ENCODE peak calls at places on chromosomes 7 and 10, in eight cellular contexts. One of them, this sample, is unnamed.

GRCh38 chr7:27154901-27155815 is 1.3 kb downstream of the HOXA7 start:
- DNase-seq in stimulated activated CD8-positive, alpha-beta memory T cell treated with anti-CD3 and anti-CD28 coated beads, Interleukin-15, amount 100 ng/mL, for 1 hour: no peak
- DNase-seq in pancreas: no peak
- DNase-seq in stimulated activated CD4-positive, alpha-beta T cell treated with anti-CD3 and anti-CD28 coated beads, Interleukin-2, amount 100 ng/mL, for 48 hours: no peak
- DNase-seq in amygdala: no peak
- DNase-seq in HL-60: no peak
- DNase-seq in A172: no peak
- DNase-seq in activated T-cell treated with anti-CD3 and anti-CD28 coated beads, Interleukin-2, amount 50 U/mL, for 4 hours: peak; percentile 57
- DNase-seq in this sample: no peak

GRCh38 chr7:109529712-109530111 is 960.0 kb downstream of the DNAJB9 start:
- DNase-seq in A172: no peak
- DNase-seq in stimulated activated CD8-positive, alpha-beta memory T cell treated with anti-CD3 and anti-CD28 coated beads, Interleukin-15, amount 100 ng/mL, for 1 hour: no peak
- DNase-seq in HL-60: no peak
- DNase-seq in amygdala: no peak
- DNase-seq in activated T-cell treated with anti-CD3 and anti-CD28 coated beads, Interleukin-2, amount 50 U/mL, for 4 hours: no peak
- DNase-seq in pancreas: no peak
- DNase-seq in stimulated activated CD4-positive, alpha-beta T cell treated with anti-CD3 and anti-CD28 coated beads, Interleukin-2, amount 100 ng/mL, for 48 hours: no peak
- DNase-seq in this sample: no peak

GRCh38 chr7:6409091-6409490 is 38.7 kb downstream of the DAGLB start:
- DNase-seq in amygdala: no peak
- DNase-seq in pancreas: no peak
- DNase-seq in activated T-cell treated with anti-CD3 and anti-CD28 coated beads, Interleukin-2, amount 50 U/mL, for 4 hours: no peak
- DNase-seq in HL-60: no peak
- DNase-seq in stimulated activated CD8-positive, alpha-beta memory T cell treated with anti-CD3 and anti-CD28 coated beads, Interleukin-15, amount 100 ng/mL, for 1 hour: no peak
- DNase-seq in stimulated activated CD4-positive, alpha-beta T cell treated with anti-CD3 and anti-CD28 coated beads, Interleukin-2, amount 100 ng/mL, for 48 hours: no peak
- DNase-seq in A172: no peak
- DNase-seq in this sample: no peak

GRCh38 chr10:10508241-10508640 is 509.4 kb upstream of the CELF2 start:
- DNase-seq in HL-60: no peak
- DNase-seq in amygdala: no peak
- DNase-seq in activated T-cell treated with anti-CD3 and anti-CD28 coated beads, Interleukin-2, amount 50 U/mL, for 4 hours: no peak
- DNase-seq in pancreas: no peak
- DNase-seq in A172: no peak
- DNase-seq in stimulated activated CD8-positive, alpha-beta memory T cell treated with anti-CD3 and anti-CD28 coated beads, Interleukin-15, amount 100 ng/mL, for 1 hour: no peak
- DNase-seq in stimulated activated CD4-positive, alpha-beta T cell treated with anti-CD3 and anti-CD28 coated beads, Interleukin-2, amount 100 ng/mL, for 48 hours: no peak
- DNase-seq in this sample: no peak

GRCh38 chr10:85927952-85928677 is 438.5 kb downstream of the GRID1 start:
- DNase-seq in stimulated activated CD4-positive, alpha-beta T cell treated with anti-CD3 and anti-CD28 coated beads, Interleukin-2, amount 100 ng/mL, for 48 hours: no peak
- DNase-seq in pancreas: no peak
- DNase-seq in stimulated activated CD8-positive, alpha-beta memory T cell treated with anti-CD3 and anti-CD28 coated beads, Interleukin-15, amount 100 ng/mL, for 1 hour: no peak
- DNase-seq in amygdala: no peak
- DNase-seq in A172: peak; percentile 54
- DNase-seq in activated T-cell treated with anti-CD3 and anti-CD28 coated beads, Interleukin-2, amount 50 U/mL, for 4 hours: no peak
- DNase-seq in HL-60: no peak
- DNase-seq in this sample: peak; percentile 54

GRCh38 chr10:131694963-131695813 is 205.6 kb upstream of the PPP2R2D start:
- DNase-seq in stimulated activated CD8-positive, alpha-beta memory T cell treated with anti-CD3 and anti-CD28 coated beads, Interleukin-15, amount 100 ng/mL, for 1 hour: no peak
- DNase-seq in A172: no peak
- DNase-seq in activated T-cell treated with anti-CD3 and anti-CD28 coated beads, Interleukin-2, amount 50 U/mL, for 4 hours: no peak
- DNase-seq in amygdala: no peak
- DNase-seq in pancreas: no peak
- DNase-seq in stimulated activated CD4-positive, alpha-beta T cell treated with anti-CD3 and anti-CD28 coated beads, Interleukin-2, amount 100 ng/mL, for 48 hours: no peak
- DNase-seq in HL-60: no peak
- DNase-seq in this sample: no peak

GRCh38 chr10:3895045-3895609 is 110.1 kb upstream of the KLF6 start:
- DNase-seq in A172: peak; percentile 64
- DNase-seq in stimulated activated CD8-positive, alpha-beta memory T cell treated with anti-CD3 and anti-CD28 coated beads, Interleukin-15, amount 100 ng/mL, for 1 hour: no peak
- DNase-seq in HL-60: no peak
- DNase-seq in pancreas: no peak
- DNase-seq in stimulated activated CD4-positive, alpha-beta T cell treated with anti-CD3 and anti-CD28 coated beads, Interleukin-2, amount 100 ng/mL, for 48 hours: no peak
- DNase-seq in amygdala: no peak
- DNase-seq in activated T-cell treated with anti-CD3 and anti-CD28 coated beads, Interleukin-2, amount 50 U/mL, for 4 hours: no peak
- DNase-seq in this sample: no peak

GRCh38 chr7:64603271-64603670 is 40.4 kb upstream of the ZNF680 start:
- DNase-seq in stimulated activated CD8-positive, alpha-beta memory T cell treated with anti-CD3 and anti-CD28 coated beads, Interleukin-15, amount 100 ng/mL, for 1 hour: no peak
- DNase-seq in A172: no peak
- DNase-seq in amygdala: no peak
- DNase-seq in stimulated activated CD4-positive, alpha-beta T cell treated with anti-CD3 and anti-CD28 coated beads, Interleukin-2, amount 100 ng/mL, for 48 hours: no peak
- DNase-seq in pancreas: no peak
- DNase-seq in HL-60: no peak
- DNase-seq in activated T-cell treated with anti-CD3 and anti-CD28 coated beads, Interleukin-2, amount 50 U/mL, for 4 hours: no peak
- DNase-seq in this sample: no peak

GRCh38 chr7:17618652-17618974 is 320.2 kb downstream of the AHR start:
- DNase-seq in stimulated activated CD8-positive, alpha-beta memory T cell treated with anti-CD3 and anti-CD28 coated beads, Interleukin-15, amount 100 ng/mL, for 1 hour: no peak
- DNase-seq in stimulated activated CD4-positive, alpha-beta T cell treated with anti-CD3 and anti-CD28 coated beads, Interleukin-2, amount 100 ng/mL, for 48 hours: no peak
- DNase-seq in HL-60: no peak
- DNase-seq in amygdala: no peak
- DNase-seq in A172: no peak
- DNase-seq in activated T-cell treated with anti-CD3 and anti-CD28 coated beads, Interleukin-2, amount 50 U/mL, for 4 hours: no peak
- DNase-seq in pancreas: no peak
- DNase-seq in this sample: no peak

GRCh38 chr7:50981743-50982142 is 199.0 kb upstream of the GRB10 start:
- DNase-seq in pancreas: no peak
- DNase-seq in stimulated activated CD4-positive, alpha-beta T cell treated with anti-CD3 and anti-CD28 coated beads, Interleukin-2, amount 100 ng/mL, for 48 hours: no peak
- DNase-seq in activated T-cell treated with anti-CD3 and anti-CD28 coated beads, Interleukin-2, amount 50 U/mL, for 4 hours: no peak
- DNase-seq in stimulated activated CD8-positive, alpha-beta memory T cell treated with anti-CD3 and anti-CD28 coated beads, Interleukin-15, amount 100 ng/mL, for 1 hour: no peak
- DNase-seq in amygdala: no peak
- DNase-seq in A172: no peak
- DNase-seq in HL-60: no peak
- DNase-seq in this sample: no peak

GRCh38 chr7:150898475-150899011 is 46.2 kb downstream of the AOC1 start:
- DNase-seq in stimulated activated CD8-positive, alpha-beta memory T cell treated with anti-CD3 and anti-CD28 coated beads, Interleukin-15, amount 100 ng/mL, for 1 hour: peak; percentile 65
- DNase-seq in pancreas: peak; percentile 61
- DNase-seq in stimulated activated CD4-positive, alpha-beta T cell treated with anti-CD3 and anti-CD28 coated beads, Interleukin-2, amount 100 ng/mL, for 48 hours: peak; percentile 81
- DNase-seq in HL-60: peak; percentile 26
- DNase-seq in activated T-cell treated with anti-CD3 and anti-CD28 coated beads, Interleukin-2, amount 50 U/mL, for 4 hours: peak; percentile 79
- DNase-seq in A172: peak; percentile 45
- DNase-seq in amygdala: peak; percentile 55
- DNase-seq in this sample: peak; percentile 30

GRCh38 chr7:289756-290553 is at the start of gene FOXL3:
- DNase-seq in stimulated activated CD4-positive, alpha-beta T cell treated with anti-CD3 and anti-CD28 coated beads, Interleukin-2, amount 100 ng/mL, for 48 hours: no peak
- DNase-seq in amygdala: no peak
- DNase-seq in pancreas: no peak
- DNase-seq in HL-60: no peak
- DNase-seq in activated T-cell treated with anti-CD3 and anti-CD28 coated beads, Interleukin-2, amount 50 U/mL, for 4 hours: no peak
- DNase-seq in stimulated activated CD8-positive, alpha-beta memory T cell treated with anti-CD3 and anti-CD28 coated beads, Interleukin-15, amount 100 ng/mL, for 1 hour: no peak
- DNase-seq in A172: no peak
- DNase-seq in this sample: no peak

GRCh38 chr10:71066600-71066999 is 145.8 kb upstream of the UNC5B start:
- DNase-seq in stimulated activated CD4-positive, alpha-beta T cell treated with anti-CD3 and anti-CD28 coated beads, Interleukin-2, amount 100 ng/mL, for 48 hours: no peak
- DNase-seq in stimulated activated CD8-positive, alpha-beta memory T cell treated with anti-CD3 and anti-CD28 coated beads, Interleukin-15, amount 100 ng/mL, for 1 hour: no peak
- DNase-seq in activated T-cell treated with anti-CD3 and anti-CD28 coated beads, Interleukin-2, amount 50 U/mL, for 4 hours: no peak
- DNase-seq in pancreas: no peak
- DNase-seq in HL-60: no peak
- DNase-seq in amygdala: no peak
- DNase-seq in A172: no peak
- DNase-seq in this sample: no peak

GRCh38 chr7:91287685-91288084 is 23.5 kb downstream of the FZD1 start:
- DNase-seq in stimulated activated CD8-positive, alpha-beta memory T cell treated with anti-CD3 and anti-CD28 coated beads, Interleukin-15, amount 100 ng/mL, for 1 hour: no peak
- DNase-seq in stimulated activated CD4-positive, alpha-beta T cell treated with anti-CD3 and anti-CD28 coated beads, Interleukin-2, amount 100 ng/mL, for 48 hours: no peak
- DNase-seq in amygdala: no peak
- DNase-seq in HL-60: no peak
- DNase-seq in pancreas: no peak
- DNase-seq in activated T-cell treated with anti-CD3 and anti-CD28 coated beads, Interleukin-2, amount 50 U/mL, for 4 hours: no peak
- DNase-seq in A172: no peak
- DNase-seq in this sample: no peak

GRCh38 chr7:22702516-22702915 is 24.5 kb upstream of the IL6 start:
- DNase-seq in activated T-cell treated with anti-CD3 and anti-CD28 coated beads, Interleukin-2, amount 50 U/mL, for 4 hours: no peak
- DNase-seq in stimulated activated CD8-positive, alpha-beta memory T cell treated with anti-CD3 and anti-CD28 coated beads, Interleukin-15, amount 100 ng/mL, for 1 hour: no peak
- DNase-seq in amygdala: no peak
- DNase-seq in HL-60: no peak
- DNase-seq in pancreas: no peak
- DNase-seq in stimulated activated CD4-positive, alpha-beta T cell treated with anti-CD3 and anti-CD28 coated beads, Interleukin-2, amount 100 ng/mL, for 48 hours: no peak
- DNase-seq in A172: no peak
- DNase-seq in this sample: no peak

GRCh38 chr7:137626469-137627067 is 220.2 kb downstream of the DGKI start:
- DNase-seq in activated T-cell treated with anti-CD3 and anti-CD28 coated beads, Interleukin-2, amount 50 U/mL, for 4 hours: no peak
- DNase-seq in stimulated activated CD8-positive, alpha-beta memory T cell treated with anti-CD3 and anti-CD28 coated beads, Interleukin-15, amount 100 ng/mL, for 1 hour: no peak
- DNase-seq in A172: peak; percentile 53
- DNase-seq in pancreas: peak; percentile 23
- DNase-seq in HL-60: no peak
- DNase-seq in amygdala: peak; percentile 31
- DNase-seq in stimulated activated CD4-positive, alpha-beta T cell treated with anti-CD3 and anti-CD28 coated beads, Interleukin-2, amount 100 ng/mL, for 48 hours: peak; percentile 25
- DNase-seq in this sample: no peak

GRCh38 chr7:7344583-7344982 is 162.2 kb downstream of the C1GALT1 start:
- DNase-seq in activated T-cell treated with anti-CD3 and anti-CD28 coated beads, Interleukin-2, amount 50 U/mL, for 4 hours: no peak
- DNase-seq in amygdala: no peak
- DNase-seq in stimulated activated CD8-positive, alpha-beta memory T cell treated with anti-CD3 and anti-CD28 coated beads, Interleukin-15, amount 100 ng/mL, for 1 hour: no peak
- DNase-seq in A172: no peak
- DNase-seq in stimulated activated CD4-positive, alpha-beta T cell treated with anti-CD3 and anti-CD28 coated beads, Interleukin-2, amount 100 ng/mL, for 48 hours: no peak
- DNase-seq in HL-60: no peak
- DNase-seq in pancreas: no peak
- DNase-seq in this sample: no peak

GRCh38 chr10:7610651-7611389 is 55.9 kb downstream of the ITIH5 start:
- DNase-seq in activated T-cell treated with anti-CD3 and anti-CD28 coated beads, Interleukin-2, amount 50 U/mL, for 4 hours: no peak
- DNase-seq in A172: peak; percentile 29
- DNase-seq in pancreas: no peak
- DNase-seq in amygdala: no peak
- DNase-seq in stimulated activated CD8-positive, alpha-beta memory T cell treated with anti-CD3 and anti-CD28 coated beads, Interleukin-15, amount 100 ng/mL, for 1 hour: no peak
- DNase-seq in stimulated activated CD4-positive, alpha-beta T cell treated with anti-CD3 and anti-CD28 coated beads, Interleukin-2, amount 100 ng/mL, for 48 hours: no peak
- DNase-seq in HL-60: no peak
- DNase-seq in this sample: no peak

GRCh38 chr7:149281508-149282330 is 19.7 kb downstream of the ZNF783 start:
- DNase-seq in pancreas: no peak
- DNase-seq in activated T-cell treated with anti-CD3 and anti-CD28 coated beads, Interleukin-2, amount 50 U/mL, for 4 hours: no peak
- DNase-seq in amygdala: no peak
- DNase-seq in HL-60: no peak
- DNase-seq in stimulated activated CD4-positive, alpha-beta T cell treated with anti-CD3 and anti-CD28 coated beads, Interleukin-2, amount 100 ng/mL, for 48 hours: no peak
- DNase-seq in A172: no peak
- DNase-seq in stimulated activated CD8-positive, alpha-beta memory T cell treated with anti-CD3 and anti-CD28 coated beads, Interleukin-15, amount 100 ng/mL, for 1 hour: no peak
- DNase-seq in this sample: no peak

GRCh38 chr10:86520871-86521619 is 547 bp downstream of the WAPL start:
- DNase-seq in amygdala: peak; percentile 27
- DNase-seq in A172: peak; percentile 41
- DNase-seq in stimulated activated CD4-positive, alpha-beta T cell treated with anti-CD3 and anti-CD28 coated beads, Interleukin-2, amount 100 ng/mL, for 48 hours: peak; percentile 39
- DNase-seq in pancreas: peak; percentile 58
- DNase-seq in HL-60: no peak
- DNase-seq in stimulated activated CD8-positive, alpha-beta memory T cell treated with anti-CD3 and anti-CD28 coated beads, Interleukin-15, amount 100 ng/mL, for 1 hour: no peak
- DNase-seq in activated T-cell treated with anti-CD3 and anti-CD28 coated beads, Interleukin-2, amount 50 U/mL, for 4 hours: peak; percentile 12
- DNase-seq in this sample: no peak

GRCh38 chr10:120217736-120218135 is 239.3 kb upstream of the PLPP4 start:
- DNase-seq in stimulated activated CD8-positive, alpha-beta memory T cell treated with anti-CD3 and anti-CD28 coated beads, Interleukin-15, amount 100 ng/mL, for 1 hour: no peak
- DNase-seq in stimulated activated CD4-positive, alpha-beta T cell treated with anti-CD3 and anti-CD28 coated beads, Interleukin-2, amount 100 ng/mL, for 48 hours: no peak
- DNase-seq in amygdala: no peak
- DNase-seq in HL-60: no peak
- DNase-seq in activated T-cell treated with anti-CD3 and anti-CD28 coated beads, Interleukin-2, amount 50 U/mL, for 4 hours: no peak
- DNase-seq in pancreas: no peak
- DNase-seq in A172: no peak
- DNase-seq in this sample: no peak

GRCh38 chr7:21568762-21569161 is 25.9 kb downstream of the DNAH11 start:
- DNase-seq in HL-60: no peak
- DNase-seq in activated T-cell treated with anti-CD3 and anti-CD28 coated beads, Interleukin-2, amount 50 U/mL, for 4 hours: no peak
- DNase-seq in A172: peak; percentile 27
- DNase-seq in stimulated activated CD4-positive, alpha-beta T cell treated with anti-CD3 and anti-CD28 coated beads, Interleukin-2, amount 100 ng/mL, for 48 hours: no peak
- DNase-seq in pancreas: no peak
- DNase-seq in amygdala: no peak
- DNase-seq in stimulated activated CD8-positive, alpha-beta memory T cell treated with anti-CD3 and anti-CD28 coated beads, Interleukin-15, amount 100 ng/mL, for 1 hour: no peak
- DNase-seq in this sample: no peak

GRCh38 chr7:5549096-5549896 is 125.7 kb upstream of the TNRC18 start:
- DNase-seq in stimulated activated CD4-positive, alpha-beta T cell treated with anti-CD3 and anti-CD28 coated beads, Interleukin-2, amount 100 ng/mL, for 48 hours: no peak
- DNase-seq in amygdala: no peak
- DNase-seq in A172: peak; percentile 99
- DNase-seq in HL-60: no peak
- DNase-seq in pancreas: no peak
- DNase-seq in stimulated activated CD8-positive, alpha-beta memory T cell treated with anti-CD3 and anti-CD28 coated beads, Interleukin-15, amount 100 ng/mL, for 1 hour: no peak
- DNase-seq in activated T-cell treated with anti-CD3 and anti-CD28 coated beads, Interleukin-2, amount 50 U/mL, for 4 hours: no peak
- DNase-seq in this sample: no peak

GRCh38 chr7:106012935-106013439 is 49.9 kb downstream of the CDHR3 start:
- DNase-seq in stimulated activated CD8-positive, alpha-beta memory T cell treated with anti-CD3 and anti-CD28 coated beads, Interleukin-15, amount 100 ng/mL, for 1 hour: no peak
- DNase-seq in pancreas: no peak
- DNase-seq in A172: peak; percentile 94
- DNase-seq in HL-60: no peak
- DNase-seq in amygdala: no peak
- DNase-seq in stimulated activated CD4-positive, alpha-beta T cell treated with anti-CD3 and anti-CD28 coated beads, Interleukin-2, amount 100 ng/mL, for 48 hours: no peak
- DNase-seq in activated T-cell treated with anti-CD3 and anti-CD28 coated beads, Interleukin-2, amount 50 U/mL, for 4 hours: no peak
- DNase-seq in this sample: no peak

GRCh38 chr7:19107392-19108147 is 9.9 kb downstream of the TWIST1 start:
- DNase-seq in amygdala: no peak
- DNase-seq in A172: peak; percentile 19
- DNase-seq in pancreas: no peak
- DNase-seq in stimulated activated CD8-positive, alpha-beta memory T cell treated with anti-CD3 and anti-CD28 coated beads, Interleukin-15, amount 100 ng/mL, for 1 hour: no peak
- DNase-seq in stimulated activated CD4-positive, alpha-beta T cell treated with anti-CD3 and anti-CD28 coated beads, Interleukin-2, amount 100 ng/mL, for 48 hours: no peak
- DNase-seq in HL-60: no peak
- DNase-seq in activated T-cell treated with anti-CD3 and anti-CD28 coated beads, Interleukin-2, amount 50 U/mL, for 4 hours: no peak
- DNase-seq in this sample: no peak

GRCh38 chr7:134197342-134197741 is 70.2 kb downstream of the LRGUK start:
- DNase-seq in stimulated activated CD4-positive, alpha-beta T cell treated with anti-CD3 and anti-CD28 coated beads, Interleukin-2, amount 100 ng/mL, for 48 hours: no peak
- DNase-seq in stimulated activated CD8-positive, alpha-beta memory T cell treated with anti-CD3 and anti-CD28 coated beads, Interleukin-15, amount 100 ng/mL, for 1 hour: no peak
- DNase-seq in A172: no peak
- DNase-seq in pancreas: no peak
- DNase-seq in activated T-cell treated with anti-CD3 and anti-CD28 coated beads, Interleukin-2, amount 50 U/mL, for 4 hours: no peak
- DNase-seq in amygdala: no peak
- DNase-seq in HL-60: no peak
- DNase-seq in this sample: no peak

GRCh38 chr10:129919358-129919757 is 44.7 kb downstream of the EBF3 start:
- DNase-seq in amygdala: no peak
- DNase-seq in pancreas: no peak
- DNase-seq in activated T-cell treated with anti-CD3 and anti-CD28 coated beads, Interleukin-2, amount 50 U/mL, for 4 hours: no peak
- DNase-seq in A172: no peak
- DNase-seq in stimulated activated CD4-positive, alpha-beta T cell treated with anti-CD3 and anti-CD28 coated beads, Interleukin-2, amount 100 ng/mL, for 48 hours: no peak
- DNase-seq in stimulated activated CD8-positive, alpha-beta memory T cell treated with anti-CD3 and anti-CD28 coated beads, Interleukin-15, amount 100 ng/mL, for 1 hour: no peak
- DNase-seq in HL-60: no peak
- DNase-seq in this sample: no peak

GRCh38 chr7:24290004-24290641 is 6.1 kb downstream of the NPY start:
- DNase-seq in stimulated activated CD8-positive, alpha-beta memory T cell treated with anti-CD3 and anti-CD28 coated beads, Interleukin-15, amount 100 ng/mL, for 1 hour: no peak
- DNase-seq in HL-60: peak; percentile 1
- DNase-seq in pancreas: no peak
- DNase-seq in activated T-cell treated with anti-CD3 and anti-CD28 coated beads, Interleukin-2, amount 50 U/mL, for 4 hours: peak; percentile 11
- DNase-seq in amygdala: no peak
- DNase-seq in stimulated activated CD4-positive, alpha-beta T cell treated with anti-CD3 and anti-CD28 coated beads, Interleukin-2, amount 100 ng/mL, for 48 hours: peak; percentile 37
- DNase-seq in A172: peak; percentile 84
- DNase-seq in this sample: no peak

GRCh38 chr7:25820432-25821040 is 331.5 kb upstream of the NFE2L3 start:
- DNase-seq in stimulated activated CD8-positive, alpha-beta memory T cell treated with anti-CD3 and anti-CD28 coated beads, Interleukin-15, amount 100 ng/mL, for 1 hour: no peak
- DNase-seq in activated T-cell treated with anti-CD3 and anti-CD28 coated beads, Interleukin-2, amount 50 U/mL, for 4 hours: no peak
- DNase-seq in HL-60: no peak
- DNase-seq in pancreas: no peak
- DNase-seq in amygdala: no peak
- DNase-seq in A172: peak; percentile 32
- DNase-seq in stimulated activated CD4-positive, alpha-beta T cell treated with anti-CD3 and anti-CD28 coated beads, Interleukin-2, amount 100 ng/mL, for 48 hours: no peak
- DNase-seq in this sample: no peak

GRCh38 chr7:7212612-7213011 is 30.3 kb downstream of the C1GALT1 start:
- DNase-seq in pancreas: no peak
- DNase-seq in A172: no peak
- DNase-seq in stimulated activated CD4-positive, alpha-beta T cell treated with anti-CD3 and anti-CD28 coated beads, Interleukin-2, amount 100 ng/mL, for 48 hours: no peak
- DNase-seq in amygdala: no peak
- DNase-seq in HL-60: no peak
- DNase-seq in stimulated activated CD8-positive, alpha-beta memory T cell treated with anti-CD3 and anti-CD28 coated beads, Interleukin-15, amount 100 ng/mL, for 1 hour: no peak
- DNase-seq in activated T-cell treated with anti-CD3 and anti-CD28 coated beads, Interleukin-2, amount 50 U/mL, for 4 hours: no peak
- DNase-seq in this sample: no peak

GRCh38 chr10:11424456-11425287 is 186.8 kb downstream of the USP6NL start:
- DNase-seq in activated T-cell treated with anti-CD3 and anti-CD28 coated beads, Interleukin-2, amount 50 U/mL, for 4 hours: no peak
- DNase-seq in stimulated activated CD4-positive, alpha-beta T cell treated with anti-CD3 and anti-CD28 coated beads, Interleukin-2, amount 100 ng/mL, for 48 hours: no peak
- DNase-seq in A172: peak; percentile 48
- DNase-seq in stimulated activated CD8-positive, alpha-beta memory T cell treated with anti-CD3 and anti-CD28 coated beads, Interleukin-15, amount 100 ng/mL, for 1 hour: no peak
- DNase-seq in HL-60: no peak
- DNase-seq in amygdala: peak; percentile 24
- DNase-seq in pancreas: peak; percentile 30
- DNase-seq in this sample: no peak

GRCh38 chr7:148523550-148523949 is 67.0 kb upstream of the C7orf33 start:
- DNase-seq in HL-60: no peak
- DNase-seq in A172: no peak
- DNase-seq in stimulated activated CD8-positive, alpha-beta memory T cell treated with anti-CD3 and anti-CD28 coated beads, Interleukin-15, amount 100 ng/mL, for 1 hour: no peak
- DNase-seq in amygdala: no peak
- DNase-seq in stimulated activated CD4-positive, alpha-beta T cell treated with anti-CD3 and anti-CD28 coated beads, Interleukin-2, amount 100 ng/mL, for 48 hours: no peak
- DNase-seq in activated T-cell treated with anti-CD3 and anti-CD28 coated beads, Interleukin-2, amount 50 U/mL, for 4 hours: no peak
- DNase-seq in pancreas: no peak
- DNase-seq in this sample: no peak

GRCh38 chr10:12960431-12960898 is 41.0 kb downstream of the CCDC3 start:
- DNase-seq in stimulated activated CD8-positive, alpha-beta memory T cell treated with anti-CD3 and anti-CD28 coated beads, Interleukin-15, amount 100 ng/mL, for 1 hour: no peak
- DNase-seq in A172: no peak
- DNase-seq in activated T-cell treated with anti-CD3 and anti-CD28 coated beads, Interleukin-2, amount 50 U/mL, for 4 hours: no peak
- DNase-seq in HL-60: no peak
- DNase-seq in stimulated activated CD4-positive, alpha-beta T cell treated with anti-CD3 and anti-CD28 coated beads, Interleukin-2, amount 100 ng/mL, for 48 hours: no peak
- DNase-seq in amygdala: no peak
- DNase-seq in pancreas: peak; percentile 30
- DNase-seq in this sample: no peak

GRCh38 chr10:85936180-85936579 is 430.4 kb downstream of the GRID1 start:
- DNase-seq in stimulated activated CD4-positive, alpha-beta T cell treated with anti-CD3 and anti-CD28 coated beads, Interleukin-2, amount 100 ng/mL, for 48 hours: no peak
- DNase-seq in HL-60: no peak
- DNase-seq in stimulated activated CD8-positive, alpha-beta memory T cell treated with anti-CD3 and anti-CD28 coated beads, Interleukin-15, amount 100 ng/mL, for 1 hour: no peak
- DNase-seq in activated T-cell treated with anti-CD3 and anti-CD28 coated beads, Interleukin-2, amount 50 U/mL, for 4 hours: no peak
- DNase-seq in A172: no peak
- DNase-seq in pancreas: no peak
- DNase-seq in amygdala: no peak
- DNase-seq in this sample: no peak